ENCODE peak calls at places on chromosome 22, in five cellular contexts. E is DND-41, U is IMR-90, H is endothelial cell of umbilical vein, O is neuronal stem cell. L is an unnamed sample. For H3K4me1, the result is how much of the 10 kb centered on the place peaks cover.

GRCh38 chr22:26322179-26322905 is 106.7 kb upstream of the ASPHD2 start:
- DNase-seq in E (no peak), U (peak), O (no peak), H (no peak), L (no peak)

GRCh38 chr22:42814215-42814614 is 42.9 kb downstream of the ARFGAP3 start:
- DNase-seq in U (no peak), H (peak), O (no peak), E (no peak), L (no peak)

GRCh38 chr22:32896951-32897350 is 95.4 kb downstream of the TIMP3 start:
- DNase-seq in O (no peak), H (no peak), U (no peak), E (no peak), L (no peak)

GRCh38 chr22:20424937-20425587 is 12.6 kb downstream of the SCARF2 start:
- DNase-seq in U (no peak), H (no peak), E (no peak), O (no peak), L (no peak)

GRCh38 chr22:43923631-43924548 is at the start of gene PNPLA3:
- DNase-seq in U (peak), E (no peak), H (peak), O (peak), L (peak)

GRCh38 chr22:40525250-40525884 is 111.2 kb downstream of the MRTFA start:
- DNase-seq in H (peak), O (no peak), U (peak), E (peak), L (peak)

GRCh38 chr22:31100762-31101525 is 6.4 kb downstream of the SELENOM start:
- DNase-seq in O (no peak), H (no peak), E (no peak), U (no peak), L (no peak)

GRCh38 chr22:41862530-41863266 is 29.8 kb downstream of the SREBF2 start:
- DNase-seq in H (no peak), U (peak), O (no peak), E (no peak), L (no peak)

GRCh38 chr22:33112606-33113005 is 54.4 kb upstream of the SYN3 start:
- DNase-seq in H (no peak), O (no peak), U (no peak), E (no peak), L (no peak)

GRCh38 chr22:31089101-31090100 is 8.3 kb downstream of the SMTN start:
- DNase-seq in U (no peak), O (no peak), E (peak), H (peak), L (no peak)

GRCh38 chr22:32469799-32470212 is 4.8 kb upstream of the FBXO7 start:
- DNase-seq in O (no peak), U (peak), E (no peak), H (no peak), L (no peak)

GRCh38 chr22:25970996-25971811 is 198.1 kb upstream of the SEZ6L start:
- DNase-seq in U (no peak), E (no peak), H (no peak), O (no peak), L (no peak)

GRCh38 chr22:42844756-42845155 is 12.3 kb downstream of the ARFGAP3 start:
- DNase-seq in H (peak), O (no peak), E (no peak), U (peak), L (no peak)

GRCh38 chr22:41845380-41846267 is 12.7 kb downstream of the SREBF2 start:
- DNase-seq in H (no peak), E (no peak), O (no peak), U (no peak), L (no peak)

GRCh38 chr22:50009765-50010675 is 2.5 kb downstream of the IL17REL start:
- DNase-seq in U (no peak), E (no peak), O (no peak), H (no peak), L (no peak)

GRCh38 chr22:48389916-48390315 is 1437.8 kb downstream of the BRD1 start:
- DNase-seq in U (no peak), E (no peak), H (no peak), O (no peak), L (no peak)

GRCh38 chr22:27778299-27779090 is 23.1 kb downstream of the MN1 start:
- DNase-seq in H (no peak), U (no peak), E (no peak), O (no peak), L (no peak)

GRCh38 chr22:20663137-20663828 is 110.6 kb upstream of the SERPIND1 start:
- DNase-seq in O (no peak), H (no peak), E (no peak), U (peak), L (no peak)

GRCh38 chr22:20155330-20156041 is 4.6 kb upstream of the CCDC188 start:
- DNase-seq in U (no peak), O (no peak), H (peak), E (no peak), L (no peak)

GRCh38 chr22:50200333-50201190 is at the start of gene SELENOO:
- DNase-seq in O (peak), E (peak), U (peak), H (peak), L (peak)

DNA sequence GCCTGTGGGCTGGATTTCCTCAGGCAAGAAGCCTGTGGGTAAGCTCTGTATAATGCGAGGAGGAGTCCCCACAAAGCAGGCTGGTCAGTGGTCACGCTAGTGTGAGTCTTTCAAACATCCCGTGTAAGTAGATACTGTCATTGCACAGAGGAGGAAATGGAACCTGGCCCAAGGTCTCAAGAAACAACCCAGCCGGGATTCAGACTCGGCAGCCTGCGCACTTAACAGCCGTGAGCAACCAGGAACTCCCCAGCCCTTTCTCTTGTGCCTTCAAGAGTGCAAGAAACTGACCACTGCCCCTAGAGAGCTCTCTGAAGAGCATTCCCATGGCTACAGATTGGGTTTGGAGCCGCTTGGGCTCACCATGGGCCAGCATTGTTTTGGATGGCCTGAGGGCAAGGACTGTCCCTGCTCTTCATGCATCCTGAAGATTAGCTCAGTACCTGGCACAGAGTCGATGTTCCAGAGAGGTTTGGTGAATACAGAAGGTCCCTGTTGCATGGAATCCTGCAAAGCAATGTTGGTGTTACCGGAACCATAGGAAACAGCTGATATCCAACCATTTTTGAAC is 6.0 kb downstream of the MPST start:
- DNase-seq in U (no peak), H (no peak), O (no peak), E (no peak), L (no peak)
- H3K4me1 ChIP-seq in U (under half), H (under half), O (under half), E (under half), L (under half)

DNA sequence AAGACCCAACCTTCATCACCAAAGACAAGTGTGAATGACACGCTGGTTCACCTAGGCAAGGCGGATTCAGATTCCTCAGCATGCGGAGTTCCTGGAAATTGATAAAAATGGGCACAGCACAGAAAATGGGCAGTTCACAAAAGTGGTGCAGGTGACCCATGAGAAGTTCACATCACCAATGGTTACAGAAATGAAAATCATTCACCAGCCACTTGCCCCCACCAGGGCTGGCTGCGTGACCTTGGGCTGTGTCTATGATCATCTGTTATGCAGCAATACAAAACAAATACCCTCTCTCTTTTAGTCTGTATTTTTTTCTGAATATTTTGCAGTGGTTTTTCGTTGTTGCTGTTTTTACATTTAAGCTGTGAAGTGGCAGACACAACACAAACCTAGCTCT is 415.9 kb downstream of the TBC1D22A start:
- DNase-seq in U (no peak), O (no peak), E (no peak), H (no peak), L (no peak)
- H3K4me3 ChIP-seq in U (no peak), O (no peak), E (no peak), H (no peak), L (no peak)

GRCh38 chr22:23801886-23802377 is 15.2 kb downstream of the SMARCB1 start:
- DNase-seq in O (no peak), U (no peak), E (no peak), H (no peak), L (no peak)
- H3K4me1 ChIP-seq in O (under half), U (under half), E (under half), H (under half), L (under half)

GRCh38 chr22:38260760-38261477 is 11.9 kb downstream of the TMEM184B start:
- DNase-seq in E (no peak), O (peak), U (peak), H (no peak), L (no peak)
- H3K4me3 ChIP-seq in E (no peak), O (no peak), U (no peak), H (no peak), L (no peak)

DNA sequence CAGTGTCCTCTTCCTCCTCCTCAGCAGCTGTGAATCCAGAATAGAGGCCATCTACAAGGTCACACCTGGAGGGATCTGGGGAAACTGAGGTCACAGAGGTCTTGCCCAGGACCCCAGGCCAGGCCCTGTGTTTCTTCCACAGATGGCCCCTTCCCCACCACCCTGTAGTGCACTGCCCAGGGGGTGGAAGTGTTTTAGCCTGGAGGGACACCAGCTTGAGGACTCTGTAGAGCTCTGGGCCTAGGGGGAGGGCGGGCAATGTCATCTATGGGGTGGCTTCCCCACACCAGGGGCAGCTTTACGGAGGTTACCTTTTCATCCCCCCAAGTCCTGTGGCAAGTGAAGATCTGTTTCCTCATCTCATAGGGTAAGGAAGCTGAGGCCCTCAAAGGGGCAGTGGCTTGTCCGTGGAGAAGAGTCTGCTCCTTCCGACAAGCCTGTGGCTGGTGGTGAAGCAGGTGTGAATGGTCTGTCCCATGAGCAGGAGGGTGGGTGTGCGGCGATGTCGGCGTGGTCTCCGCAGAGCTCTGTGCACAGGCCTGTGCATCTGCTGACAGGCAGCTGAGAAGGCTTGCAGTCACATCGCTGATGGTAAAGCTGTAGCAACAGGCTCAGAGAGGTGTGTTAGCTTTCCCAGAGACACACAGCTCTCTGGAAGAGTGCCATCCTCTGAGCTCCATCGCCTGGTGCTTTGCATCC is 74.1 kb upstream of the WNT7B start:
- DNase-seq in H (no peak), O (no peak), E (no peak), U (no peak), L (no peak)
- H3K4me1 ChIP-seq in H (under half), O (under half), E (under half), U (under half), L (under half)

DNA sequence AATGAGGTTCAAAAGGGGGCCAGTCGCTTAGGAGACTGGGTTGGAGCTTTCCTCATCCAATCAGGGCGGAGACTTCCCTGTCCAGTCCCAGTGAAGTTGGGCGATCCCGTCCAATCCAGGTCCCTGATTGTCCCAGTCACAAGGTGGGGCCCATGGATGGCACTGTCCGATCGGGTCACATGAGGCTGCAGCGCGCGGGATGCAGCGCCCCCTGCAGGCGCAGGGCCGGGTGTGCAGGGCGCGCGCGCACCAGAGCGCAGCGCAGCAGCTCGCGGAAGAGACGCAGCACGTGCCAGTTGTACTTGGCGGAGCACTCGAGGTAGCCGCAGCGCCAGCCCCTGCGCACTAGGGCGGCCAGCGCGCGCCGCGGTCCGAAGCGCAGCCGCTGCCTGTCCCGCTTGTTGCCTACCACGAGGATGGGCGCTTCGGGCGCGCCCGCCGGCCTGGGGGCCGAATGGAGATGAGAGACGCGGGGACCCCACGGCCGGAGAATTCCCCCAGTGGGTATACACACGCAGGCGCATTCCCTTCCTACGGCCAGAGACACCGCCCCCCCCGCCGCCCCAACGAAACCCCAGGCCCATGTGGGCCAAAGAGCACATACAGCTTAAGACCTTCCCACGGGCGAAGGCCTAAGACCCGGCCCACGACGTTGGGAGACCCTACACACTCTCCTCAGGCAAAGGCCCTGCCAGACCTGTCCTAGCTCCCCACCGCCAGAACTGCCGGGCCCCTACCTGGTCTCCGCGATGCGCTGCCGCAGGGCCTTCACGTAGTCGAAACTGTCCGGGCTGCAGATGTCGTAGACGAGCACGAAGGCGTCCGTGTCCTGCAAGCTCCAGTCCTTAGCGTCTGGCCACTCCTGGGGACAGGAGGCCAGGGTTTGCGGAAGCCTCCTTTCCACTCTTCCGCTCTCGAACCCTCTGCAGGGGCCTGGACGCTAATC is 2.1 kb downstream of the RASL10A start:
- DNase-seq in O (no peak), E (no peak), U (no peak), H (peak), L (no peak)
- H3K4me3 ChIP-seq in O (no peak), E (no peak), U (no peak), H (no peak), L (no peak)

GRCh38 chr22:17804331-17805080 is 30.2 kb upstream of the BID start:
- DNase-seq in U (no peak), H (no peak), E (no peak), O (no peak), L (no peak)

GRCh38 chr22:17806437-17806836 is 32.2 kb upstream of the BID start:
- DNase-seq in O (no peak), E (no peak), U (no peak), H (no peak), L (no peak)

GRCh38 chr22:17803871-17804270 is 29.6 kb upstream of the BID start:
- DNase-seq in U (no peak), E (no peak), O (no peak), H (no peak), L (no peak)

GRCh38 chr22:17802411-17802810 is 28.1 kb upstream of the BID start:
- DNase-seq in E (no peak), H (no peak), U (no peak), O (no peak), L (no peak)

GRCh38 chr22:17802822-17803221 is 28.6 kb upstream of the BID start:
- DNase-seq in H (no peak), U (peak), O (no peak), E (no peak), L (no peak)
- H3K4me1 ChIP-seq in H (under half), U (under half), O (under half), E (under half), L (under half)